ENCODE peak calls at places on chromosomes 4 and X, in four cellular contexts. Q is HCEC 1CT; N is activated CD4-positive, alpha-beta T cell treated with anti-CD3 and anti-CD28 coated beads, Interleukin-2, amount 50 U/mL, for 1 hour; W is GM23248. S is an unnamed sample.

GRCh38 chr4:27861381-27861787 is 1000.7 kb downstream of the STIM2 start:
- DNase-seq in Q (peak), N (no peak), W (peak), S (no peak)

GRCh38 chr4:110631582-110632505 is 9.0 kb upstream of the PITX2 start:
- DNase-seq in Q (peak), N (no peak), W (peak), S (no peak)

GRCh38 chr4:8188085-8188484 is 11.0 kb upstream of the SH3TC1 start:
- DNase-seq in Q (no peak), N (no peak), W (peak), S (no peak)

GRCh38 chr4:142883433-142883832 is 37.3 kb upstream of the INPP4B start:
- DNase-seq in Q (peak), N (no peak), W (peak), S (no peak)

GRCh38 chr4:14977836-14978235 is 24.4 kb upstream of the CPEB2 start:
- DNase-seq in Q (no peak), N (no peak), W (no peak), S (no peak)

GRCh38 chr4:165152527-165152926 is 39.9 kb upstream of the TMEM192 start:
- DNase-seq in Q (no peak), N (no peak), W (peak), S (no peak)

GRCh38 chrX:72123471-72124185 is 8.1 kb downstream of the RTL5 start:
- DNase-seq in Q (no peak), N (no peak), W (peak), S (peak)

GRCh38 chrX:38165023-38165422 is 55.6 kb downstream of the SRPX start:
- DNase-seq in Q (no peak), N (no peak), W (no peak), S (no peak)

GRCh38 chrX:22968494-22968893 is 31.3 kb upstream of the DDX53 start:
- DNase-seq in Q (no peak), N (no peak), W (no peak), S (no peak)

GRCh38 chrX:22134681-22135080 is 102.6 kb downstream of the PHEX start:
- DNase-seq in Q (peak), N (no peak), W (peak), S (no peak)

GRCh38 chr4:174521800-174522182 is 497 bp downstream of the HPGD start:
- DNase-seq in Q (no peak), N (no peak), W (peak), S (no peak)

GRCh38 chr4:13922459-13922858 is 294.9 kb upstream of the BOD1L1 start:
- DNase-seq in Q (no peak), N (no peak), W (no peak), S (no peak)

GRCh38 chr4:98383431-98384106 is 122.4 kb downstream of the RAP1GDS1 start:
- DNase-seq in Q (no peak), N (no peak), W (no peak), S (no peak)

GRCh38 chr4:174496631-174497442 is 25.5 kb downstream of the HPGD start:
- DNase-seq in Q (no peak), N (no peak), W (no peak), S (no peak)

GRCh38 chr4:13704020-13704419 is 76.5 kb upstream of the BOD1L1 start:
- DNase-seq in Q (no peak), N (no peak), W (no peak), S (no peak)